ENCODE peak calls at places on chromosomes 13 and 19, in four cellular contexts. A is heart left ventricle, W is lower lobe of right lung, M is choroid plexus epithelial cell. H is an unnamed sample.

GRCh38 chr19:10238172-10238783 is 7.1 kb upstream of the S1PR2 start:
- DNase-seq in A (peak), W (peak), M (peak), H (peak)

GRCh38 chr13:20525144-20525600 is 485 bp downstream of the CRYL1 start:
- DNase-seq in A (peak), M (no peak), W (peak), H (peak)

GRCh38 chr19:28258794-28259193 is 954.2 kb downstream of the UQCRFS1 start:
- DNase-seq in M (no peak), W (no peak), A (no peak), H (no peak)

GRCh38 chr19:45901432-45901903 is 945 bp downstream of the MYPOP start:
- DNase-seq in W (peak), M (peak), A (no peak), H (no peak)

GRCh38 chr13:95481051-95481775 is 71.3 kb upstream of the CLDN10 start:
- DNase-seq in W (no peak), M (no peak), A (no peak), H (no peak)

GRCh38 chr19:13621413-13621812 is 115.1 kb upstream of the CACNA1A start:
- DNase-seq in W (no peak), A (no peak), M (peak), H (no peak)

GRCh38 chr13:112702341-112702982 is 12.6 kb downstream of the ATP11A start:
- DNase-seq in M (no peak), W (peak), A (no peak), H (no peak)

GRCh38 chr13:97114696-97115095 is 107.4 kb upstream of the MBNL2 start:
- DNase-seq in M (no peak), W (no peak), A (no peak), H (no peak)

GRCh38 chr19:7515471-7516226 is at the start of gene ZNF358:
- DNase-seq in A (peak), M (peak), W (peak), H (peak)

GRCh38 chr19:6227941-6228325 is 51.8 kb downstream of the MLLT1 start:
- DNase-seq in W (peak), M (no peak), A (no peak), H (no peak)

GRCh38 chr13:44903596-44903995 is 85.7 kb downstream of the NUFIP1 start:
- DNase-seq in W (peak), M (peak), A (peak), H (peak)

GRCh38 chr19:3335431-3336350 is 30.7 kb upstream of the NFIC start:
- DNase-seq in W (no peak), M (no peak), A (peak), H (peak)

GRCh38 chr19:53982611-53983010 is 8.8 kb upstream of the CACNG6 start:
- DNase-seq in A (peak), M (no peak), W (peak), H (peak)

GRCh38 chr13:91203430-91203829 is 144.1 kb upstream of the MIR17HG start:
- DNase-seq in W (no peak), A (no peak), M (no peak), H (no peak)

GRCh38 chr13:25912961-25913360 is 138.9 kb downstream of the SHISA2 start:
- DNase-seq in W (no peak), A (no peak), M (no peak), H (no peak)

GRCh38 chr13:63044617-63045016 is 1629.0 kb upstream of the PCDH20 start:
- DNase-seq in A (no peak), W (no peak), M (no peak), H (no peak)

DNA sequence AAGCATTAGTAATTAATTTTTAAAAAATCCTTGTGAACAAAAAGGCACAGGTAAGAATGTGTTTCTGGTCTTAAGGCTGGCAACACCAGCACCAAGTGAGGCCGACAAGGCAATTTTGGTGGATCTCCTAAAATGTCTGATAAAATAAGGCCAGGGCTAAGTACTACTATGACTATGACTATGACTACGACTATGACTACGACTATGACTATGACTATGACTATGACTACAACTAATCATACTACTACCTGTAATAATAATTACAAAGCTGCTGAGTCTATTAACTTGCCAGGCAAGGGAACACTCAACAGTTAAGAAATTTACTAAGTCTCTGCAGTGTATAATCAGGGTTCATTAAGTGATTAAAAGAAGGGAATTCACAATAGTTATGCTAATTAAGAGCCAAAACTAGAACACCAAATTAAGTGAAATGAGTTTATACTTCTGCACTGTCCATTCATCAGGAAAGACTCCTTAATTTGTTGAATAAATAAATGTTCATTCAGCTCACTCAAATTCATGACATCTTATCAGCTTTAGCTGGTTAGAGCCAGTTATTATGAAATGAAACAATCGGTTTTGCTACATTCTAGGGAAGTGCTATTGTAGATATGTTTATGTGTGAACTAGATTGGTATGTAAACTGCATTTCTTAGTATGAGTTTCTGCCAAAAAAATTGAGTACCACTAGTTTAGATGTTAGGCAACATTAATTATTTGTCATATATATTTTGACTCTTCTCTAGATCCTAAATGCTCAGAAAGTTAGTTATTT is 1626.2 kb upstream of the PCDH20 start:
- DNase-seq in M (peak), W (no peak), A (no peak), H (no peak)
- TF ChIP-seq CTCF in M (no peak), W (no peak), A (no peak), H (no peak)

GRCh38 chr13:49247722-49248432 is at the start of gene CDADC1:
- DNase-seq in M (peak), A (peak), W (peak), H (peak)
- TF ChIP-seq CTCF in M (no peak), A (no peak), W (no peak), H (no peak)

DNA sequence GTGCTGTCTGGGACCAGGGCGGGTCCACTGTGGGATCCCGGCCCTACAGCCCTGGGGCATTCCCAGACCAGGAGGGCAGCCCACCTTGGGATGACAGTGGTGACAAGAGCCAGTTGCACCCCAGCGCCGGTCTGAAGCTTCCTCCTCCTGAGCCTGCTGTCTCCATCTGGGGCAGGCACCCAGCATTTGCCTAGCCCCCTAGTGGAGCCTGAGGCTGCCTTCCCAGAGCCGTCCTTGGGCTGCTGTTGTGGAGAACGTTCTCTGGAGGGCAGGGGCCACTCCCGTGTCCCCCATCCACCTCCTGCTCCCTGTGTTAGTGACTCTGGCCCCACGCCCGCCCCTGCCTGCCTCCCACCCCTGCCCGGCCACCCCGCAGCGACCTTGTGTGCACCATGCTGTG is 148.5 kb downstream of the KDM4B start:
- DNase-seq in A (no peak), M (no peak), W (no peak), H (no peak)
- TF ChIP-seq CTCF in A (no peak), M (peak), W (no peak), H (no peak)

GRCh38 chr19:21474671-21475181 is 30.7 kb upstream of the ZNF429 start:
- DNase-seq in A (peak), M (peak), W (peak), H (peak)
- TF ChIP-seq CTCF in A (peak), M (no peak), W (no peak), H (no peak)